ENCODE peak calls at places on chromosomes 7 and 10, in eight cellular contexts. One of them, this sample, is unnamed.
A peak's percentile ranks its signal among the peaks of the same experiment; 100 is the strongest.

GRCh38 chr7:157126921-157127320 is 11.8 kb upstream of the UBE3C start:
- DNase-seq in Panc1: no peak
- DNase-seq in NCI-H1105: no peak
- DNase-seq in GM13976: no peak
- DNase-seq in suprapubic skin: peak; percentile 26
- DNase-seq in dorsolateral prefrontal cortex: no peak
- DNase-seq in stimulated activated CD8-positive, alpha-beta memory T cell treated with anti-CD3 and anti-CD28 coated beads, Interleukin-4, amount 100 ng/mL, for 1 hour: no peak
- DNase-seq in activated naive CD4-positive, alpha-beta T cell treated with anti-CD3 and anti-CD28 coated beads for 36 hours: no peak
- DNase-seq in this sample: no peak

GRCh38 chr7:109873296-109873695 is 1217.6 kb upstream of the LRRN3 start:
- DNase-seq in Panc1: no peak
- DNase-seq in NCI-H1105: peak; percentile 12
- DNase-seq in GM13976: no peak
- DNase-seq in suprapubic skin: no peak
- DNase-seq in dorsolateral prefrontal cortex: no peak
- DNase-seq in stimulated activated CD8-positive, alpha-beta memory T cell treated with anti-CD3 and anti-CD28 coated beads, Interleukin-4, amount 100 ng/mL, for 1 hour: no peak
- DNase-seq in activated naive CD4-positive, alpha-beta T cell treated with anti-CD3 and anti-CD28 coated beads for 36 hours: no peak
- DNase-seq in this sample: no peak

GRCh38 chr10:114266521-114266920 is 27.5 kb downstream of the VWA2 start:
- DNase-seq in Panc1: no peak
- DNase-seq in NCI-H1105: peak; percentile 76
- DNase-seq in GM13976: no peak
- DNase-seq in suprapubic skin: no peak
- DNase-seq in dorsolateral prefrontal cortex: no peak
- DNase-seq in stimulated activated CD8-positive, alpha-beta memory T cell treated with anti-CD3 and anti-CD28 coated beads, Interleukin-4, amount 100 ng/mL, for 1 hour: no peak
- DNase-seq in activated naive CD4-positive, alpha-beta T cell treated with anti-CD3 and anti-CD28 coated beads for 36 hours: no peak
- DNase-seq in this sample: no peak

GRCh38 chr10:48249004-48249762 is 25.3 kb downstream of the FRMPD2 start:
- DNase-seq in Panc1: no peak
- DNase-seq in NCI-H1105: no peak
- DNase-seq in GM13976: peak; percentile 5
- DNase-seq in suprapubic skin: no peak
- DNase-seq in dorsolateral prefrontal cortex: no peak
- DNase-seq in stimulated activated CD8-positive, alpha-beta memory T cell treated with anti-CD3 and anti-CD28 coated beads, Interleukin-4, amount 100 ng/mL, for 1 hour: no peak
- DNase-seq in activated naive CD4-positive, alpha-beta T cell treated with anti-CD3 and anti-CD28 coated beads for 36 hours: no peak
- DNase-seq in this sample: no peak

GRCh38 chr7:22802426-22802825 is 20.2 kb downstream of the TOMM7 start:
- DNase-seq in Panc1: no peak
- DNase-seq in NCI-H1105: no peak
- DNase-seq in GM13976: no peak
- DNase-seq in suprapubic skin: no peak
- DNase-seq in dorsolateral prefrontal cortex: no peak
- DNase-seq in stimulated activated CD8-positive, alpha-beta memory T cell treated with anti-CD3 and anti-CD28 coated beads, Interleukin-4, amount 100 ng/mL, for 1 hour: no peak
- DNase-seq in activated naive CD4-positive, alpha-beta T cell treated with anti-CD3 and anti-CD28 coated beads for 36 hours: no peak
- DNase-seq in this sample: no peak

GRCh38 chr10:110859947-110860376 is 11.8 kb upstream of the PDCD4 start:
- DNase-seq in Panc1: no peak
- DNase-seq in NCI-H1105: no peak
- DNase-seq in GM13976: no peak
- DNase-seq in suprapubic skin: no peak
- DNase-seq in dorsolateral prefrontal cortex: no peak
- DNase-seq in stimulated activated CD8-positive, alpha-beta memory T cell treated with anti-CD3 and anti-CD28 coated beads, Interleukin-4, amount 100 ng/mL, for 1 hour: no peak
- DNase-seq in activated naive CD4-positive, alpha-beta T cell treated with anti-CD3 and anti-CD28 coated beads for 36 hours: no peak
- DNase-seq in this sample: no peak

GRCh38 chr7:94095359-94096009 is 91.3 kb upstream of the BET1 start:
- DNase-seq in Panc1: no peak
- DNase-seq in NCI-H1105: no peak
- DNase-seq in GM13976: no peak
- DNase-seq in suprapubic skin: no peak
- DNase-seq in dorsolateral prefrontal cortex: no peak
- DNase-seq in stimulated activated CD8-positive, alpha-beta memory T cell treated with anti-CD3 and anti-CD28 coated beads, Interleukin-4, amount 100 ng/mL, for 1 hour: no peak
- DNase-seq in activated naive CD4-positive, alpha-beta T cell treated with anti-CD3 and anti-CD28 coated beads for 36 hours: no peak
- DNase-seq in this sample: no peak

GRCh38 chr7:19269301-19269700 is 124.1 kb upstream of the FERD3L start:
- DNase-seq in Panc1: no peak
- DNase-seq in NCI-H1105: no peak
- DNase-seq in GM13976: no peak
- DNase-seq in suprapubic skin: no peak
- DNase-seq in dorsolateral prefrontal cortex: no peak
- DNase-seq in stimulated activated CD8-positive, alpha-beta memory T cell treated with anti-CD3 and anti-CD28 coated beads, Interleukin-4, amount 100 ng/mL, for 1 hour: no peak
- DNase-seq in activated naive CD4-positive, alpha-beta T cell treated with anti-CD3 and anti-CD28 coated beads for 36 hours: no peak
- DNase-seq in this sample: no peak

GRCh38 chr10:85657478-85658113 is 709.0 kb downstream of the GRID1 start:
- DNase-seq in Panc1: no peak
- DNase-seq in NCI-H1105: no peak
- DNase-seq in GM13976: no peak
- DNase-seq in suprapubic skin: no peak
- DNase-seq in dorsolateral prefrontal cortex: no peak
- DNase-seq in stimulated activated CD8-positive, alpha-beta memory T cell treated with anti-CD3 and anti-CD28 coated beads, Interleukin-4, amount 100 ng/mL, for 1 hour: no peak
- DNase-seq in activated naive CD4-positive, alpha-beta T cell treated with anti-CD3 and anti-CD28 coated beads for 36 hours: no peak
- DNase-seq in this sample: no peak

GRCh38 chr10:36671607-36672006 is 453.8 kb upstream of the ANKRD30A start:
- DNase-seq in Panc1: no peak
- DNase-seq in NCI-H1105: no peak
- DNase-seq in GM13976: no peak
- DNase-seq in suprapubic skin: no peak
- DNase-seq in dorsolateral prefrontal cortex: no peak
- DNase-seq in stimulated activated CD8-positive, alpha-beta memory T cell treated with anti-CD3 and anti-CD28 coated beads, Interleukin-4, amount 100 ng/mL, for 1 hour: no peak
- DNase-seq in activated naive CD4-positive, alpha-beta T cell treated with anti-CD3 and anti-CD28 coated beads for 36 hours: no peak
- DNase-seq in this sample: no peak

GRCh38 chr10:23363788-23364135 is 19.2 kb upstream of the C10orf67 start:
- DNase-seq in Panc1: no peak
- DNase-seq in NCI-H1105: no peak
- DNase-seq in GM13976: no peak
- DNase-seq in suprapubic skin: no peak
- DNase-seq in dorsolateral prefrontal cortex: no peak
- DNase-seq in stimulated activated CD8-positive, alpha-beta memory T cell treated with anti-CD3 and anti-CD28 coated beads, Interleukin-4, amount 100 ng/mL, for 1 hour: no peak
- DNase-seq in activated naive CD4-positive, alpha-beta T cell treated with anti-CD3 and anti-CD28 coated beads for 36 hours: no peak
- DNase-seq in this sample: no peak

GRCh38 chr7:50783801-50784507 is 1.3 kb upstream of the GRB10 start:
- DNase-seq in Panc1: no peak
- DNase-seq in NCI-H1105: no peak
- DNase-seq in GM13976: no peak
- DNase-seq in suprapubic skin: peak; percentile 49
- DNase-seq in dorsolateral prefrontal cortex: no peak
- DNase-seq in stimulated activated CD8-positive, alpha-beta memory T cell treated with anti-CD3 and anti-CD28 coated beads, Interleukin-4, amount 100 ng/mL, for 1 hour: no peak
- DNase-seq in activated naive CD4-positive, alpha-beta T cell treated with anti-CD3 and anti-CD28 coated beads for 36 hours: no peak
- DNase-seq in this sample: no peak

GRCh38 chr7:43850348-43851116 is 18.8 kb downstream of the MRPS24 start:
- DNase-seq in Panc1: no peak
- DNase-seq in NCI-H1105: no peak
- DNase-seq in GM13976: no peak
- DNase-seq in suprapubic skin: no peak
- DNase-seq in dorsolateral prefrontal cortex: no peak
- DNase-seq in stimulated activated CD8-positive, alpha-beta memory T cell treated with anti-CD3 and anti-CD28 coated beads, Interleukin-4, amount 100 ng/mL, for 1 hour: no peak
- DNase-seq in activated naive CD4-positive, alpha-beta T cell treated with anti-CD3 and anti-CD28 coated beads for 36 hours: no peak
- DNase-seq in this sample: no peak

GRCh38 chr7:51129527-51130472 is 186.8 kb downstream of the COBL start:
- DNase-seq in Panc1: no peak
- DNase-seq in NCI-H1105: no peak
- DNase-seq in GM13976: no peak
- DNase-seq in suprapubic skin: no peak
- DNase-seq in dorsolateral prefrontal cortex: no peak
- DNase-seq in stimulated activated CD8-positive, alpha-beta memory T cell treated with anti-CD3 and anti-CD28 coated beads, Interleukin-4, amount 100 ng/mL, for 1 hour: no peak
- DNase-seq in activated naive CD4-positive, alpha-beta T cell treated with anti-CD3 and anti-CD28 coated beads for 36 hours: no peak
- DNase-seq in this sample: no peak

GRCh38 chr7:43201912-43202311 is 89.5 kb downstream of the HECW1 start:
- DNase-seq in Panc1: no peak
- DNase-seq in NCI-H1105: no peak
- DNase-seq in GM13976: no peak
- DNase-seq in suprapubic skin: no peak
- DNase-seq in dorsolateral prefrontal cortex: no peak
- DNase-seq in stimulated activated CD8-positive, alpha-beta memory T cell treated with anti-CD3 and anti-CD28 coated beads, Interleukin-4, amount 100 ng/mL, for 1 hour: no peak
- DNase-seq in activated naive CD4-positive, alpha-beta T cell treated with anti-CD3 and anti-CD28 coated beads for 36 hours: no peak
- DNase-seq in this sample: no peak

GRCh38 chr10:33290286-33291052 is 44.0 kb downstream of the NRP1 start:
- DNase-seq in Panc1: no peak
- DNase-seq in NCI-H1105: no peak
- DNase-seq in GM13976: no peak
- DNase-seq in suprapubic skin: no peak
- DNase-seq in dorsolateral prefrontal cortex: no peak
- DNase-seq in stimulated activated CD8-positive, alpha-beta memory T cell treated with anti-CD3 and anti-CD28 coated beads, Interleukin-4, amount 100 ng/mL, for 1 hour: no peak
- DNase-seq in activated naive CD4-positive, alpha-beta T cell treated with anti-CD3 and anti-CD28 coated beads for 36 hours: no peak
- DNase-seq in this sample: no peak